ENCODE peak calls at places on chromosomes 1 and 21, in six cellular contexts. One of them, this sample, is unnamed.

GRCh38 chr1:51073456-51073855 is 28.6 kb upstream of the C1orf185 start:
- DNase-seq in Panc1: no peak
- DNase-seq in suprapubic skin: no peak
- DNase-seq in breast epithelium: no peak
- DNase-seq in esophagus muscularis mucosa: no peak
- DNase-seq in endothelial cell of umbilical vein: no peak
- DNase-seq in this sample: no peak

GRCh38 chr1:223048026-223048425 is 95.0 kb downstream of the TLR5 start:
- DNase-seq in Panc1: no peak
- DNase-seq in suprapubic skin: no peak
- DNase-seq in breast epithelium: no peak
- DNase-seq in esophagus muscularis mucosa: no peak
- DNase-seq in endothelial cell of umbilical vein: no peak
- DNase-seq in this sample: no peak

GRCh38 chr1:7418442-7419080 is 352.5 kb upstream of the VAMP3 start:
- DNase-seq in Panc1: no peak
- DNase-seq in suprapubic skin: peak
- DNase-seq in breast epithelium: peak
- DNase-seq in esophagus muscularis mucosa: peak
- DNase-seq in endothelial cell of umbilical vein: no peak
- DNase-seq in this sample: peak

GRCh38 chr21:14982336-14982735 is 82.5 kb downstream of the NRIP1 start:
- DNase-seq in Panc1: no peak
- DNase-seq in suprapubic skin: no peak
- DNase-seq in breast epithelium: no peak
- DNase-seq in esophagus muscularis mucosa: no peak
- DNase-seq in endothelial cell of umbilical vein: no peak
- DNase-seq in this sample: no peak

GRCh38 chr1:50474859-50475809 is 51.9 kb upstream of the DMRTA2 start:
- DNase-seq in Panc1: no peak
- DNase-seq in suprapubic skin: no peak
- DNase-seq in breast epithelium: no peak
- DNase-seq in esophagus muscularis mucosa: no peak
- DNase-seq in endothelial cell of umbilical vein: peak
- DNase-seq in this sample: no peak

GRCh38 chr1:191575180-191575579 is 583.1 kb upstream of the RGS18 start:
- DNase-seq in Panc1: no peak
- DNase-seq in suprapubic skin: no peak
- DNase-seq in breast epithelium: no peak
- DNase-seq in esophagus muscularis mucosa: no peak
- DNase-seq in endothelial cell of umbilical vein: no peak
- DNase-seq in this sample: no peak

GRCh38 chr1:116115476-116115875 is 4.3 kb downstream of the MAB21L3 start:
- DNase-seq in Panc1: no peak
- DNase-seq in suprapubic skin: no peak
- DNase-seq in breast epithelium: no peak
- DNase-seq in esophagus muscularis mucosa: peak
- DNase-seq in endothelial cell of umbilical vein: no peak
- DNase-seq in this sample: no peak

GRCh38 chr1:179493323-179493722 is 82.4 kb downstream of the NPHS2 start:
- DNase-seq in Panc1: no peak
- DNase-seq in suprapubic skin: no peak
- DNase-seq in breast epithelium: no peak
- DNase-seq in esophagus muscularis mucosa: no peak
- DNase-seq in endothelial cell of umbilical vein: no peak
- DNase-seq in this sample: no peak

GRCh38 chr21:27817902-27818623 is 851.2 kb upstream of the ADAMTS5 start:
- DNase-seq in Panc1: no peak
- DNase-seq in suprapubic skin: no peak
- DNase-seq in breast epithelium: no peak
- DNase-seq in esophagus muscularis mucosa: no peak
- DNase-seq in endothelial cell of umbilical vein: no peak
- DNase-seq in this sample: no peak

GRCh38 chr1:22373252-22373651 is 78.4 kb upstream of the ZBTB40 start:
- DNase-seq in Panc1: no peak
- DNase-seq in suprapubic skin: no peak
- DNase-seq in breast epithelium: no peak
- DNase-seq in esophagus muscularis mucosa: no peak
- DNase-seq in endothelial cell of umbilical vein: no peak
- DNase-seq in this sample: no peak

DNA sequence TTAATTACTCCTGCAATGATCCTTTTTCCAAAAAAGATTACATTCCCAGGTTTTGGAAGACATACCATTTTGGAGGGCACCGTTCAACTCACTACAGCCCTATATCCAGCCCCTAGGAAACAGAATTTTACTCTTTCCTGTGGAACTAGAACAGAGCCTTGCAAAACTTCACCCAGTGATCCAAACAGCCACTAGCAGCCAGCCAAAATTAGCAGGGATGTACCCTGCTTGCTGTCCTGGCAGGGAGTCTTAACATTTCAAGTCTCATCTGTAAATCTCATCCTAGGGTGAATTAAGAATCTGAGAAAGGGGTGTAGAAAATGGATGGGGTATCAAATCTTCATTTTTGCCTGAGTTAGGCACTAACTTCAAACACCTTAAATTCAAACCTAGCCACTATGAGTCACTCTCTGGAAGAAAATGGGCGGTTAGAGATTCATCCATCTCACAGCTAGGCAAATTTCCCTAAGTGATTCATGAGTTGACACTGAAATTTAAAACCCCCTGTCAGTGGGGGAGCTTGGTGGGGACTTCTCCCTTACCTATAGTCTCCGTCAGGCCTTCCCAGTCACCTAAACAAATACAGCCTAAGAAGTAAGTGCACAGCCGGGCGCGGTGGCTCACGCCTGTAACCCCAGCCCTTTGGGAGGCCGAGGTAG is 9.5 kb downstream of the STYXL2 start:
- DNase-seq in Panc1: no peak
- DNase-seq in suprapubic skin: no peak
- DNase-seq in breast epithelium: no peak
- DNase-seq in esophagus muscularis mucosa: no peak
- DNase-seq in endothelial cell of umbilical vein: no peak
- DNase-seq in this sample: no peak
- TF ChIP-seq POLR2AphosphoS5 in Panc1: no peak
- TF ChIP-seq POLR2AphosphoS5 in suprapubic skin: no peak
- TF ChIP-seq POLR2AphosphoS5 in breast epithelium: no peak
- TF ChIP-seq POLR2AphosphoS5 in esophagus muscularis mucosa: no peak
- TF ChIP-seq POLR2AphosphoS5 in endothelial cell of umbilical vein: no peak
- TF ChIP-seq POLR2AphosphoS5 in this sample: no peak

DNA sequence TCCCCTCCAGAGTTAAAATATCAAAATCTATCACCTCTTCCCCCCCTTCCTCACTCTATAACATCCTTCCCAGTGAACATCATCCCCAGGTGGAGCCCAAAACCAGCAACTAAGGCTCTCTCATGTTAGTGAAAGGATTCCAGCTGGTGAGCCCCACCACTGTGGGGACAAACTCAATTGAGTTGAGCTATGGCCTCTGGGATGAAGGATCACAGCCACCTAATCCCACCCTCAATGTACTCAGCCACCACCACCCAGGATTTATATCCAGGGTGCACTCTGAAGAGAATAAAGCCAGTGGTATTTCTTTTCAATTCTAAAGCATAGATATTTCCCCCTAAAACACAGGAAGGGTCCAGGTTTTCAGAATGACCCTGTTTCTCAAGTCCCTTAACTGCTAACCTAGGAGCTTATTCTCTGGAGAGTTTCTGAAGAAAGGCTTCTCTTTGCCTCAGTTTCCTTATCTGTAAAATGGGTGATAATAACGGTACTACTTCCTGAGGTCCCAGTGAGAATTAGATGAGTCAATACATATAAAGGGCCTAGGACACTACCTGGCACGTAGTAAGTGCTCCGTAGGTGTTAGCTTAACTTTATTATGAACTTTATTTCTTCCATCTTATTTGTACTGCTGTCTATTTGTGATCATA is 15.6 kb upstream of the BOLA1 start:
- DNase-seq in Panc1: no peak
- DNase-seq in suprapubic skin: no peak
- DNase-seq in breast epithelium: no peak
- DNase-seq in esophagus muscularis mucosa: no peak
- DNase-seq in endothelial cell of umbilical vein: no peak
- DNase-seq in this sample: no peak
- TF ChIP-seq POLR2AphosphoS5 in Panc1: no peak
- TF ChIP-seq POLR2AphosphoS5 in suprapubic skin: no peak
- TF ChIP-seq POLR2AphosphoS5 in breast epithelium: no peak
- TF ChIP-seq POLR2AphosphoS5 in esophagus muscularis mucosa: no peak
- TF ChIP-seq POLR2AphosphoS5 in endothelial cell of umbilical vein: no peak
- TF ChIP-seq POLR2AphosphoS5 in this sample: peak

GRCh38 chr1:234969630-234970370 is 158.8 kb downstream of the TOMM20 start:
- DNase-seq in Panc1: no peak
- DNase-seq in suprapubic skin: peak
- DNase-seq in breast epithelium: peak
- DNase-seq in esophagus muscularis mucosa: no peak
- DNase-seq in endothelial cell of umbilical vein: peak
- DNase-seq in this sample: peak

GRCh38 chr1:234970731-234971476 is 157.7 kb downstream of the TOMM20 start:
- DNase-seq in Panc1: no peak
- DNase-seq in suprapubic skin: peak
- DNase-seq in breast epithelium: peak
- DNase-seq in esophagus muscularis mucosa: no peak
- DNase-seq in endothelial cell of umbilical vein: peak
- DNase-seq in this sample: peak

GRCh38 chr1:234968470-234968869 is 160.2 kb downstream of the TOMM20 start:
- DNase-seq in Panc1: no peak
- DNase-seq in suprapubic skin: peak
- DNase-seq in breast epithelium: no peak
- DNase-seq in esophagus muscularis mucosa: no peak
- DNase-seq in endothelial cell of umbilical vein: no peak
- DNase-seq in this sample: no peak

GRCh38 chr1:234970371-234970730 is 158.3 kb downstream of the TOMM20 start:
- DNase-seq in Panc1: no peak
- DNase-seq in suprapubic skin: peak
- DNase-seq in breast epithelium: no peak
- DNase-seq in esophagus muscularis mucosa: no peak
- DNase-seq in endothelial cell of umbilical vein: peak
- DNase-seq in this sample: no peak

DNA sequence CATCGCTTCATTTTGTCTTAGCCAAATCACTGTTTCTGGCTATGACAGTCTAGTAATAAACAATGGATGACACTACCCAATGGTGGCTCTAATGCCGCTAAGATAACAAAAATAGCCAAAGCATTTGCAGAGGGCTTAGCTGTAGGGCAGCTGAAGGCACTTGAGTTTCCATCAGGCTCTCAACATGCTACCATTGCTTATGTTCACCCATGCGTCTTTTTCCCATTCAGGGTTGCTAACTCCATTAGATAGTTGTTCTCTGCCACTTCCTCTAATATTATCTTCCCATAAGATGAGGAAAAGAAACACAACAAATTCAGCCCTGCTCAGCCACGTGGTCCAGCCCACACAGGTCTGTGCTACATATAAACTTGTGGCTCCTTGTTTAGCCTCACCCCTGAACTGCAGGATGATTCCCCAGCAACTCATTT is 159.6 kb downstream of the TOMM20 start:
- DNase-seq in Panc1: no peak
- DNase-seq in suprapubic skin: peak
- DNase-seq in breast epithelium: no peak
- DNase-seq in esophagus muscularis mucosa: no peak
- DNase-seq in endothelial cell of umbilical vein: no peak
- DNase-seq in this sample: no peak
- TF ChIP-seq POLR2AphosphoS5 in Panc1: no peak
- TF ChIP-seq POLR2AphosphoS5 in suprapubic skin: no peak
- TF ChIP-seq POLR2AphosphoS5 in breast epithelium: no peak
- TF ChIP-seq POLR2AphosphoS5 in esophagus muscularis mucosa: no peak
- TF ChIP-seq POLR2AphosphoS5 in endothelial cell of umbilical vein: no peak
- TF ChIP-seq POLR2AphosphoS5 in this sample: no peak

DNA sequence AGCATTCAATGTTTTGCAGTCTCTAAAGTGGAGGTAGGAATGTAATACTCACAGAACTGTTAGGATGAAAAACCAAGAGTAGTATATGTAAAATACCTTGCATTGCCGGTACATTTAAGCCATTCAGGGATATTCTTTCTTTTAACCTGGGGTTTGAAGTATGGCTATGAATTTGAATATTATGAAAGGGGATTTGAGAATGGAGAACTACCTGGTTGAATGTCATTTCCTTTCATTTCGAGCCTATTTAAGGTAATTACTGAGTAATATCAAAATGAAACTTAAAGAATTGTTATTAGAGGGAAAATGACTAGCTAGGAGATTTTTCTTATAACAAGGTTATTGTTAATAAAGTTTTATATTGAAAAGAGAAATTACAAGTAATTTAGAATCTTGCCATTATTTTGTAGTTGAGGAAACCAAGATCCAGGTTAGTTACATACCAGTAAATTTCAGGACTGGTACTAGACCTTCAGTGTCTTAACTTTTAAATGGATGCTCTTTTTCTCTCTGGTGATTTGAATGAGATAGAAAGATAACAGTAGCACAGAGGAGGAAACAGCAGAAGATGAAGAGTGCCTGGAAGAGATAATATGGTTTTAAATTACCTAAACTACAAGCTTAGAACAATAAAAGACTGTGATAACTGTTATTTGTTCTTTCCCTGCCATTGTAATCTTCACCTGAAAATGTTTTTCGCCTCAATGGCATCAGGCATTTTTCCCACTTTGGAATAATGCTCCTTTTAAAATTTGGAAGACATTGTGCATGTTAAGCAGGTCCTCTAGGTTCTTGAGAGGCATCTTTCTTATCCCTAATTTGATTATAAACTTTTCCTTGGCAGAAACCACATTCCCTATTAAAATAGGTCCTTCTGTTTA is 103.2 kb downstream of the PKN2 start:
- DNase-seq in Panc1: no peak
- DNase-seq in suprapubic skin: no peak
- DNase-seq in breast epithelium: no peak
- DNase-seq in esophagus muscularis mucosa: no peak
- DNase-seq in endothelial cell of umbilical vein: no peak
- DNase-seq in this sample: no peak
- TF ChIP-seq POLR2AphosphoS5 in Panc1: no peak
- TF ChIP-seq POLR2AphosphoS5 in suprapubic skin: no peak
- TF ChIP-seq POLR2AphosphoS5 in breast epithelium: no peak
- TF ChIP-seq POLR2AphosphoS5 in esophagus muscularis mucosa: no peak
- TF ChIP-seq POLR2AphosphoS5 in endothelial cell of umbilical vein: no peak
- TF ChIP-seq POLR2AphosphoS5 in this sample: no peak

GRCh38 chr1:209652873-209653401 is 712 bp upstream of the LAMB3 start:
- DNase-seq in Panc1: no peak
- DNase-seq in suprapubic skin: peak
- DNase-seq in breast epithelium: peak
- DNase-seq in esophagus muscularis mucosa: no peak
- DNase-seq in endothelial cell of umbilical vein: peak
- DNase-seq in this sample: peak
- TF ChIP-seq POLR2AphosphoS5 in Panc1: no peak
- TF ChIP-seq POLR2AphosphoS5 in suprapubic skin: peak
- TF ChIP-seq POLR2AphosphoS5 in breast epithelium: peak
- TF ChIP-seq POLR2AphosphoS5 in esophagus muscularis mucosa: no peak
- TF ChIP-seq POLR2AphosphoS5 in endothelial cell of umbilical vein: no peak
- TF ChIP-seq POLR2AphosphoS5 in this sample: peak

DNA sequence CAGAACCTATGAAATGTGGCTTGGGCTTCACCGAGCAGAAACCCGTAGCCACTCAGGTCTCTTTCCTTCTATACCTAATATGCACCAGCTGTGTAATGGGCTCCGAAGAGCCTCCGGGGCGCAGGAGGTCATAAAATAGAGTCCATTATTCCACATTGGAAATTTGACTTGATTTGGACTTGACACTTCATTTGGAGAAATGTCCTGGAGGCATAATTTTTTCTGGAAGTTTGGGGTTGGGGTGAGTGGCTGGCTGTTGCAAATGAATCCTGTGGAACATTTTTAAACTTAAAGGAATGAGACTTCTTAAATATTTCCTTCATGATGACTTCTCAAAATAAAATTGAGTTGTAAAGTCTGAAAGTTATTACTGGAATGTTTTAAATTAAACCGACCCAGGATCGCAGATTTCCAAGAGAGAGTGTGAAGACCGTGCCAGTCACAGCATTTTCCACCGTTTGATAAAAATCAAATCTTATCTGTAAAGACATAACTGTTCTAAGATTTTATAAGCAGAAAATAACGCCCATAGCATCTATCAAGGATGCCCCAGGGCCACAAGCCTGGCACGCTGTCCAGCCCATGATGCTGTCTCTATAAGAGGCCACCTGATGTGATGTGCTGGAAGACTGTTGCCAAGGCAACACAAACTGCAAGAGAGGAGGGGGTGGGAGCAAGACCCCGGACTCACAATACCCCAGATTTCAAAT is 116.8 kb downstream of the DSCAM start:
- DNase-seq in Panc1: no peak
- DNase-seq in suprapubic skin: no peak
- DNase-seq in breast epithelium: no peak
- DNase-seq in esophagus muscularis mucosa: no peak
- DNase-seq in endothelial cell of umbilical vein: no peak
- DNase-seq in this sample: no peak
- TF ChIP-seq POLR2AphosphoS5 in Panc1: no peak
- TF ChIP-seq POLR2AphosphoS5 in suprapubic skin: no peak
- TF ChIP-seq POLR2AphosphoS5 in breast epithelium: no peak
- TF ChIP-seq POLR2AphosphoS5 in esophagus muscularis mucosa: no peak
- TF ChIP-seq POLR2AphosphoS5 in endothelial cell of umbilical vein: no peak
- TF ChIP-seq POLR2AphosphoS5 in this sample: no peak